ENCODE peak calls at places on chromosomes 5 and 9, in four cellular contexts. U is stimulated activated naive CD4-positive, alpha-beta T cell; D is nephron progenitor cell; A is fibroblast of lung. J is an unnamed sample.

GRCh38 chr9:81535542-81536241 is 153.7 kb downstream of the TLE1 start:
- DNase-seq in U (no peak), D (no peak), A (peak), J (no peak)

GRCh38 chr9:106149956-106150355 is 455.6 kb downstream of the TMEM38B start:
- DNase-seq in U (no peak), D (no peak), A (no peak), J (no peak)

GRCh38 chr5:10275991-10276390 is 25.9 kb downstream of the CCT5 start:
- DNase-seq in U (no peak), D (no peak), A (peak), J (no peak)

GRCh38 chr5:62578540-62578939 is at the start of gene LRRC70:
- DNase-seq in U (peak), D (peak), A (peak), J (peak)

GRCh38 chr9:33287087-33287490 is 3.2 kb upstream of the NFX1 start:
- DNase-seq in U (peak), D (peak), A (peak), J (peak)

GRCh38 chr5:156328766-156329165 is 1.8 kb downstream of the SGCD start:
- DNase-seq in U (no peak), D (no peak), A (no peak), J (no peak)

GRCh38 chr9:34823778-34824177 is 113.8 kb upstream of the CCL21 start:
- DNase-seq in U (no peak), D (no peak), A (no peak), J (no peak)

GRCh38 chr5:159403906-159404641 is 73.8 kb upstream of the IL12B start:
- DNase-seq in U (no peak), D (no peak), A (no peak), J (no peak)

GRCh38 chr5:159071382-159071781 is 28.3 kb downstream of the EBF1 start:
- DNase-seq in U (no peak), D (no peak), A (no peak), J (no peak)

GRCh38 chr9:71647094-71647591 is 121.2 kb downstream of the CEMIP2 start:
- DNase-seq in U (no peak), D (no peak), A (peak), J (peak)